ENCODE peak calls at places on chromosomes 13 and 19, in six cellular contexts. U is heart right ventricle; H is brain microvascular endothelial cell; Q is CD8-positive, alpha-beta T cell; N is HCT116; A is suprapubic skin. G is an unnamed sample.

GRCh38 chr13:112940236-112940635 is 28.8 kb upstream of the MCF2L start:
- DNase-seq in U (no peak), Q (no peak), A (no peak), N (no peak), H (no peak), G (no peak)

GRCh38 chr13:107395927-107396757 is 819.2 kb downstream of the LIG4 start:
- DNase-seq in N (no peak), A (no peak), H (no peak), U (no peak), Q (no peak), G (no peak)

GRCh38 chr19:47613165-47614146 is 4.5 kb downstream of the BICRA start:
- DNase-seq in N (no peak), Q (no peak), H (peak), A (no peak), U (no peak), G (no peak)

GRCh38 chr13:84362777-84363176 is 480.5 kb upstream of the SLITRK1 start:
- DNase-seq in A (no peak), N (no peak), Q (no peak), U (no peak), H (no peak), G (no peak)

GRCh38 chr13:29472317-29472961 is 123.0 kb downstream of the SLC7A1 start:
- DNase-seq in A (no peak), Q (peak), H (peak), U (no peak), N (peak), G (peak)

GRCh38 chr19:18697680-18698079 is 14.2 kb downstream of the CRTC1 start:
- DNase-seq in N (no peak), A (no peak), H (no peak), Q (no peak), U (no peak), G (peak)

GRCh38 chr13:51034906-51035305 is 76.2 kb downstream of the C13orf42 start:
- DNase-seq in N (no peak), U (no peak), A (no peak), Q (no peak), H (no peak), G (no peak)

GRCh38 chr19:32877977-32878745 is 8.6 kb upstream of the SLC7A9 start:
- DNase-seq in N (no peak), U (no peak), A (no peak), Q (no peak), H (no peak), G (no peak)

GRCh38 chr13:113862766-113863510 is 938 bp downstream of the GAS6 start:
- DNase-seq in U (no peak), H (no peak), Q (no peak), A (peak), N (no peak), G (peak)

GRCh38 chr19:1261512-1261862 is 7.6 kb upstream of the CIRBP start:
- DNase-seq in Q (no peak), N (no peak), U (no peak), H (no peak), A (no peak), G (no peak)

GRCh38 chr19:36686365-36687213 is 823 bp upstream of the ZNF567 start:
- DNase-seq in H (peak), U (peak), A (no peak), N (no peak), Q (peak), G (peak)

GRCh38 chr19:34712606-34713261 is 21.3 kb upstream of the ZNF181 start:
- DNase-seq in N (peak), H (peak), A (no peak), U (no peak), Q (peak), G (peak)

GRCh38 chr13:79392882-79393563 is 13.0 kb downstream of the RBM26 start:
- DNase-seq in U (no peak), H (peak), N (no peak), A (no peak), Q (peak), G (no peak)

GRCh38 chr19:10274589-10274988 is 3.7 kb downstream of the ICAM1 start:
- DNase-seq in N (no peak), Q (no peak), U (no peak), H (no peak), A (peak), G (no peak)

GRCh38 chr19:10270180-10270615 is 722 bp upstream of the ICAM1 start:
- DNase-seq in H (no peak), N (no peak), U (peak), A (peak), Q (peak), G (no peak)

GRCh38 chr19:10270616-10271394 is at the start of gene ICAM1:
- DNase-seq in H (peak), U (peak), Q (peak), N (no peak), A (peak), G (peak)

GRCh38 chr19:10269333-10270179 is 1.4 kb upstream of the ICAM1 start:
- DNase-seq in H (peak), A (peak), N (peak), Q (peak), U (peak), G (peak)

GRCh38 chr19:10271543-10272086 is 695 bp downstream of the ICAM1 start:
- DNase-seq in A (no peak), U (no peak), N (no peak), Q (no peak), H (no peak), G (peak)
- H3K4me3 ChIP-seq in A (peak), U (peak), N (no peak), Q (peak), H (peak), G (peak)

GRCh38 chr19:43541920-43542650 is 9.1 kb downstream of the ZNF575 start:
- DNase-seq in N (no peak), U (no peak), H (no peak), A (no peak), Q (no peak), G (no peak)
- TF ChIP-seq CTCF in N (no peak), U (no peak), H (no peak), A (no peak), Q (no peak), G (no peak)

GRCh38 chr19:38267780-38268430 is 3.5 kb downstream of the SPINT2 start:
- DNase-seq in U (no peak), A (no peak), Q (no peak), H (no peak), N (no peak), G (peak)

GRCh38 chr19:38266070-38266469 is 1.7 kb downstream of the SPINT2 start:
- DNase-seq in A (no peak), H (no peak), N (no peak), Q (no peak), U (no peak), G (no peak)

GRCh38 chr19:38266981-38267597 is 2.7 kb downstream of the SPINT2 start:
- DNase-seq in Q (no peak), A (no peak), N (peak), U (no peak), H (peak), G (no peak)

GRCh38 chr19:38270587-38271167 is 6.3 kb downstream of the SPINT2 start:
- DNase-seq in H (peak), A (no peak), N (no peak), Q (no peak), U (no peak), G (no peak)

GRCh38 chr19:38268539-38268938 is 4.2 kb downstream of the SPINT2 start:
- DNase-seq in A (no peak), N (no peak), Q (no peak), U (no peak), H (no peak), G (no peak)
- H3K4me3 ChIP-seq in A (no peak), N (no peak), Q (no peak), U (no peak), H (no peak), G (no peak)

DNA sequence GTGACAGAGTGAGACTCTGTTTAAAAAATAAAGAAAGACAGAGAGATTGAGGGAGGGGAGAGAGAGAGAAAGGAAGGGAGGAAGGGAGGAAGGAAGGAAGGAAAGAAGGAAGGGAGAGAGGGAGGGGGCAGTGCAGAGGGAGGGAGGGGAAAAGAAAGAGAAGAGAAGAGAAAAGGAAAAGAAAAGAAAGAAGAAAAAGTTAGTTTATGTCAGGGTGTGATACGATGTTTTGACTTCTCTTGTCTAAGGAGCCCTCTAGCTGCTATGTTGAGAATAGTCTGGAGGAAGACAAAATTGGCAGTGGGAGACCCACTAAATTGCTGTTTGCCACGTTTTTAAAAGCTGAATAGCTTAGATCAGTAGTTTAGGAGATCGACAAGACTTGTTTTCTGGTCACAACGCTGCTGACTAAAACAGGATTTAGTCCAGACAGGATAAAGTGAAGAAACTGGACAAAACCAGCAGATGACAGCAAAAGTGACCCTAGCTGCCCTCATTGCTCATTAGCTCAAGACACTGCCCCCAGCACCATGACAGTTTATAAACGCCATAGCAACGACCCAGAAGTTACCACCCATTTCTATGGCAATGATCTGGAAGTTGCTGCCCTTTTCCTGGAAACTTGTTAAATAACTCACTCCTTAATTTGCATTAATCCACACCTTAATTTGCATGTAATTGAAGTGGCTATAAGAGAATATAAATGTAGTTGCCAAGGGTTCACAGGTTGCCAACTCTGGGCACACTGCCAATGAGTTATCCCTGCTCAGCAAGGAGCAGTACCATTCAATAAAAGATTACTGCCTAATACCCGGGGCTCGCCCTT is 11.1 kb downstream of the TEX101 start:
- DNase-seq in H (no peak), U (no peak), N (peak), Q (no peak), A (no peak), G (no peak)
- TF ChIP-seq CTCF in H (peak), U (peak), N (peak), Q (peak), A (no peak), G (no peak)

GRCh38 chr13:22252281-22252830 is 581.5 kb downstream of the FGF9 start:
- DNase-seq in U (no peak), H (no peak), Q (no peak), A (no peak), N (no peak), G (no peak)

GRCh38 chr13:22256111-22256639 is 585.3 kb downstream of the FGF9 start:
- DNase-seq in Q (no peak), N (no peak), H (no peak), U (no peak), A (no peak), G (no peak)

GRCh38 chr13:22253107-22253506 is 582.2 kb downstream of the FGF9 start:
- DNase-seq in H (no peak), A (no peak), Q (no peak), U (no peak), N (no peak), G (no peak)
- H3K4me3 ChIP-seq in H (no peak), A (no peak), Q (no peak), U (no peak), N (no peak), G (no peak)

GRCh38 chr13:101520672-101521071 is 68.2 kb downstream of the ITGBL1 start:
- DNase-seq in H (peak), Q (no peak), N (no peak), U (no peak), A (no peak), G (no peak)

GRCh38 chr13:101521371-101521770 is 68.9 kb downstream of the ITGBL1 start:
- DNase-seq in Q (no peak), U (no peak), N (no peak), H (no peak), A (no peak), G (no peak)

GRCh38 chr13:101523154-101523669 is 70.7 kb downstream of the ITGBL1 start:
- DNase-seq in Q (no peak), U (no peak), A (no peak), N (no peak), H (no peak), G (no peak)

GRCh38 chr13:101523732-101524131 is 71.3 kb downstream of the ITGBL1 start:
- DNase-seq in A (peak), Q (no peak), N (no peak), H (peak), U (no peak), G (no peak)

GRCh38 chr13:101522607-101523006 is 70.1 kb downstream of the ITGBL1 start:
- DNase-seq in A (no peak), N (no peak), H (no peak), Q (no peak), U (no peak), G (no peak)
- TF ChIP-seq CTCF in A (no peak), N (no peak), H (no peak), Q (no peak), U (no peak), G (no peak)